ENCODE peak calls at places on chromosomes 7 and 10, in five cellular contexts. J is T-helper 17 cell, F is esophagus mucosa, G is T-cell, N is PC-3. E is an unnamed sample.
A peak's percentile ranks its signal among the peaks of the same experiment; 100 is the strongest.

GRCh38 chr10:50593523-50593922 is 30.2 kb downstream of the SGMS1 start:
- ATAC-seq in J (no peak), N (no peak), F (peak; percentile 47), G (no peak), E (no peak)

GRCh38 chr7:101996131-101996691 is 178.8 kb downstream of the CUX1 start:
- ATAC-seq in F (no peak), G (no peak), N (no peak), J (no peak), E (no peak)

GRCh38 chr10:34433241-34434076 is 381.6 kb downstream of the PARD3 start:
- ATAC-seq in N (no peak), F (no peak), J (no peak), G (no peak), E (peak; percentile 70)

GRCh38 chr10:60351191-60351853 is 38.4 kb downstream of the ANK3 start:
- ATAC-seq in G (no peak), F (peak; percentile 38), J (peak; percentile 79), N (no peak), E (peak; percentile 61)

GRCh38 chr10:31758495-31758894 is 170.1 kb downstream of the ARHGAP12 start:
- ATAC-seq in G (no peak), F (no peak), N (no peak), J (no peak), E (no peak)

GRCh38 chr7:2487586-2488271 is 11.5 kb upstream of the GRIFIN start:
- ATAC-seq in F (no peak), J (no peak), G (no peak), N (no peak), E (no peak)

GRCh38 chr10:78914502-78915330 is 154.1 kb upstream of the ZMIZ1 start:
- ATAC-seq in N (no peak), J (no peak), F (no peak), G (no peak), E (no peak)

GRCh38 chr7:37208528-37208927 is 240.1 kb downstream of the ELMO1 start:
- ATAC-seq in N (no peak), F (peak; percentile 67), G (no peak), J (peak; percentile 66), E (peak; percentile 86)

GRCh38 chr7:22675436-22675835 is 51.6 kb upstream of the IL6 start:
- ATAC-seq in N (no peak), J (no peak), G (no peak), F (no peak), E (no peak)

GRCh38 chr7:80611353-80611752 is 27.1 kb upstream of the CD36 start:
- ATAC-seq in J (no peak), N (peak; percentile 33), F (no peak), G (no peak), E (peak; percentile 15)

GRCh38 chr10:26730548-26730947 is 33.0 kb downstream of the PDSS1 start:
- ATAC-seq in J (no peak), N (no peak), F (no peak), G (no peak), E (no peak)

GRCh38 chr10:119331031-119331430 is 123.7 kb downstream of the GRK5 start:
- ATAC-seq in G (no peak), N (no peak), F (no peak), J (no peak), E (no peak)

GRCh38 chr7:36970551-36971514 is 246.5 kb upstream of the AOAH start:
- ATAC-seq in J (no peak), F (no peak), G (no peak), N (no peak), E (no peak)

GRCh38 chr10:97587183-97587582 is 2.3 kb upstream of the C10orf62 start:
- ATAC-seq in G (no peak), N (no peak), J (no peak), F (no peak), E (no peak)

GRCh38 chr7:100627238-100627549 is 14.2 kb downstream of the TFR2 start:
- ATAC-seq in G (no peak), N (no peak), J (no peak), F (no peak), E (no peak)

GRCh38 chr10:126387041-126387908 is 1.0 kb downstream of the ADAM12 start:
- ATAC-seq in G (peak; percentile 31), F (no peak), J (peak; percentile 62), N (peak; percentile 71), E (peak; percentile 93)

GRCh38 chr10:52353210-52353609 is 39.1 kb downstream of the DKK1 start:
- ATAC-seq in J (no peak), F (no peak), G (no peak), N (peak; percentile 53), E (no peak)

GRCh38 chr7:45589061-45589460 is 14.9 kb downstream of the ADCY1 start:
- ATAC-seq in J (no peak), G (no peak), N (peak; percentile 35), F (no peak), E (no peak)

GRCh38 chr7:156099085-156099484 is 286.8 kb upstream of the SHH start:
- ATAC-seq in G (no peak), J (no peak), N (no peak), F (no peak), E (no peak)

GRCh38 chr10:114486938-114487814 is 82.9 kb upstream of the AFAP1L2 start:
- ATAC-seq in N (no peak), F (no peak), J (no peak), G (peak; percentile 30), E (no peak)

GRCh38 chr10:116913681-116914080 is 64.4 kb downstream of the ENO4 start:
- ATAC-seq in G (no peak), F (no peak), N (no peak), J (no peak), E (no peak)

GRCh38 chr10:472241-472910 is 217.1 kb downstream of the DIP2C start:
- ATAC-seq in J (no peak), F (no peak), N (no peak), G (no peak), E (no peak)

GRCh38 chr7:14414274-14414986 is 425.0 kb upstream of the ETV1 start:
- ATAC-seq in F (no peak), G (no peak), N (no peak), J (no peak), E (no peak)

GRCh38 chr7:1430056-1430845 is 29.0 kb downstream of the MICALL2 start:
- ATAC-seq in F (no peak), J (no peak), G (no peak), N (no peak), E (no peak)

GRCh38 chr10:96309631-96310358 is 5.6 kb downstream of the DNTT start:
- ATAC-seq in G (no peak), N (no peak), J (no peak), F (no peak), E (no peak)

GRCh38 chr10:818526-819220 is 112.8 kb downstream of the LARP4B start:
- ATAC-seq in N (no peak), J (no peak), F (no peak), G (no peak), E (no peak)

GRCh38 chr10:121853950-121854349 is 73.9 kb downstream of the ATE1 start:
- ATAC-seq in N (no peak), F (no peak), G (no peak), J (no peak), E (no peak)

GRCh38 chr10:49271346-49271745 is 27.6 kb upstream of the C10orf71 start:
- ATAC-seq in F (no peak), J (no peak), G (no peak), N (no peak), E (no peak)

GRCh38 chr7:106485031-106485551 is 175.9 kb downstream of the CCDC71L start:
- ATAC-seq in F (peak; percentile 60), N (peak; percentile 57), J (no peak), G (no peak), E (peak; percentile 74)

GRCh38 chr7:150826061-150826849 is 25.7 kb downstream of the TMEM176A start:
- ATAC-seq in N (no peak), G (no peak), F (no peak), J (no peak), E (no peak)

GRCh38 chr10:25017247-25017590 is 807 bp downstream of the THNSL1 start:
- ATAC-seq in N (no peak), J (no peak), F (no peak), G (no peak), E (no peak)

GRCh38 chr10:62514079-62514693 is 140.0 kb downstream of the ZNF365 start:
- ATAC-seq in N (peak; percentile 34), G (no peak), F (no peak), J (no peak), E (no peak)

GRCh38 chr7:116328161-116328560 is 117.8 kb downstream of the TES start:
- ATAC-seq in G (no peak), F (no peak), J (no peak), N (no peak), E (no peak)

E was measured in SK-N-SH treated with all-trans-retinoic acid at 6 μM for 48 hours.